ENCODE peak calls at places on chromosomes 12 and 14, in five cellular contexts. T is HepG2, Y is H1, B is HCT116, H is GM12878. A is an unnamed sample.

GRCh38 chr12:114938487-114939210 is 254.7 kb upstream of the TBX3 start:
- DNase-seq in T (no peak), Y (no peak), H (no peak), B (no peak), A (no peak)

GRCh38 chr12:22935090-22935489 is 310.1 kb downstream of the ETNK1 start:
- DNase-seq in Y (no peak), T (no peak), B (no peak), H (no peak), A (no peak)

GRCh38 chr14:37247777-37248461 is 50.2 kb downstream of the MIPOL1 start:
- DNase-seq in B (no peak), H (no peak), Y (no peak), T (no peak), A (no peak)

GRCh38 chr12:18141583-18141982 is 51.6 kb upstream of the RERGL start:
- DNase-seq in B (no peak), Y (no peak), H (no peak), T (no peak), A (no peak)

GRCh38 chr12:93727195-93727811 is 50.1 kb downstream of the CRADD start:
- DNase-seq in T (no peak), H (no peak), Y (no peak), B (no peak), A (no peak)

GRCh38 chr14:94163806-94164205 is 10.3 kb upstream of the PPP4R4 start:
- DNase-seq in T (no peak), H (no peak), Y (no peak), B (no peak), A (no peak)

GRCh38 chr14:88669346-88669745 is 106.5 kb downstream of the ZC3H14 start:
- DNase-seq in Y (no peak), B (no peak), H (no peak), T (peak), A (no peak)

GRCh38 chr14:97634786-97635185 is 837.6 kb downstream of the VRK1 start:
- DNase-seq in H (no peak), T (no peak), B (no peak), Y (no peak), A (no peak)

GRCh38 chr14:21093769-21094681 is 4.4 kb downstream of the ZNF219 start:
- DNase-seq in T (no peak), H (no peak), B (no peak), Y (no peak), A (no peak)

GRCh38 chr12:51187370-51187987 is 14.5 kb upstream of the TFCP2 start:
- DNase-seq in T (no peak), H (no peak), B (no peak), Y (no peak), A (peak)
- TF ChIP-seq SRF in T (no peak), H (no peak), B (no peak), Y (no peak), A (no peak)

GRCh38 chr14:72925171-72925759 is 999 bp upstream of the DCAF4 start:
- DNase-seq in H (no peak), B (no peak), Y (no peak), T (peak), A (peak)

GRCh38 chr14:72924332-72924731 is 1.9 kb upstream of the DCAF4 start:
- DNase-seq in T (peak), B (no peak), H (no peak), Y (no peak), A (peak)

GRCh38 chr14:72928872-72929271 is 2.6 kb downstream of the DCAF4 start:
- DNase-seq in T (no peak), Y (no peak), B (no peak), H (no peak), A (no peak)

GRCh38 chr14:72925815-72926291 is 411 bp upstream of the DCAF4 start:
- DNase-seq in H (no peak), Y (no peak), T (no peak), B (no peak), A (no peak)

DNA sequence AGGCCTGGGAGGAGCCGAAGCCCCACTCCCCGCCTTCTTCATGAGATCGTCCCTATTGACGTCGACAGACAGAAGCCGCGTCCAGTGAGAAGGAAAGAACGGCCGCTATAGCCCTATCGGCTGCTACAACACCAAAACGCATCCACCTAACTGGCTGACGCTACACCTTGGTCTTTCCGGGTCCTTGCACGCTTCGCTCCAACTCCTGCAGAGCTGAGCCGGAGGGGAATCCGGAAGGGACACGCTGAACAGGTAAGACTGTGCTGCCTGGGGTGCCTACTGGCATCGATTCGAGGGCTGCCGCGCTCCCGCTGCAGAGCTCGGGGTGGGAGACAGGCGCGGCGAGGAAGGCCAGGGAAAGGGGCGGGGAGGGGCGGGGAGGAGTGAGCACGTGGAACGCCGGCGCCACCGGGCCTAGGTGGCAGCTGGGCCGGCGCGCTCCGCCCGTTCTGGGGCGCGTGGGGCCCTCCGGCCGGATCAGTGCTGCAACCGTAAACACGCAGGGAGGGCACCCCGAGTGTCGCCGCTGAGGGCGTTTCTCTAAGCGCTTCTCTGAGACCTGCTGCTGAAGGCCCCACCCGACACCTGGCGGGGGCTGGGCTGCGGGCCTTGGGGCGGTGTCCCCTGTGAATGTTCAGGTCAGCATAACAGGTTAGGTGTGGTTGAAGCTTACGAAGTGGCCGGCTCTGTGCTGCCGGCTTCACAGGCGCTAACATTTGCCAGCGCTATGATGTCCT is at the start of gene DCAF4:
- DNase-seq in T (peak), Y (peak), B (peak), H (peak), A (peak)
- TF ChIP-seq SRF in T (no peak), Y (no peak), B (no peak), H (peak), A (no peak)

DNA sequence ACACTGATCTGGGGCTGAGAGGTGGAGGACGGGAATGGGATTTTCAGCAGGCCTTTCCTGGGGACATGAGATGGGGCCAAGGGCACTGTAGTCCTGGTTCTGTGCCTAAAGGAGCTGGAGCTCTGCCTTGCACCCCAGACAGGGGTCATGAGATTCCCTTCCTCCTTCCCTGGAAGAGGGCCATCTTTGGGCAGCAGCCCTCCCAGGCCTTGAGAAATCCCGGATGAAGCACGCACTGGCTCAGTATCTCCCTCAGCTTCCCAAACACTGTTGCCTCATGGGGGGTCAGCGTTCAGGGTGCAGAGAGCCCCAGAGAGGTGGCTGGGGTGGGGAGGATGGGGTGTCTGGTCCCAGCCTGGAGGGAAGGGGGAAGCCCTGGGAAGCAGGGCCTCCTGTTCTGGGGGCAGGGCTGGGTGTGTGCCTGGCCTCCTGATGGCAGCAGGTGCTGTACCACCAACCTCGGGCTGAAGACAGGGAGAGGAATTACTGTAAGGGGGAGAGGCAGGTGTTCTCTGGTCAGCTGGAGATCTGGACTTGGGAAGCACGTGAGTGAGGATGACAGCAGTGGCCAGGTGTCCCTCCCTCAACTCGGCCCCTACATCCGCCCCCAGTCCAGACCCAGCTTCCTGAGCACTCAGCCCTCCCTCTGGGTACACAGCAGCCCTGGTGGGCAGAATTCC is 8.4 kb upstream of the NR4A1 start:
- DNase-seq in Y (no peak), B (no peak), T (no peak), H (no peak), A (no peak)
- TF ChIP-seq SRF in Y (no peak), B (no peak), T (no peak), H (no peak), A (no peak)

GRCh38 chr14:67010602-67011001 is 178.6 kb upstream of the GARIN2 start:
- DNase-seq in B (no peak), H (no peak), T (no peak), Y (no peak), A (no peak)
- TF ChIP-seq SRF in B (no peak), H (no peak), T (no peak), Y (no peak), A (no peak)

DNA sequence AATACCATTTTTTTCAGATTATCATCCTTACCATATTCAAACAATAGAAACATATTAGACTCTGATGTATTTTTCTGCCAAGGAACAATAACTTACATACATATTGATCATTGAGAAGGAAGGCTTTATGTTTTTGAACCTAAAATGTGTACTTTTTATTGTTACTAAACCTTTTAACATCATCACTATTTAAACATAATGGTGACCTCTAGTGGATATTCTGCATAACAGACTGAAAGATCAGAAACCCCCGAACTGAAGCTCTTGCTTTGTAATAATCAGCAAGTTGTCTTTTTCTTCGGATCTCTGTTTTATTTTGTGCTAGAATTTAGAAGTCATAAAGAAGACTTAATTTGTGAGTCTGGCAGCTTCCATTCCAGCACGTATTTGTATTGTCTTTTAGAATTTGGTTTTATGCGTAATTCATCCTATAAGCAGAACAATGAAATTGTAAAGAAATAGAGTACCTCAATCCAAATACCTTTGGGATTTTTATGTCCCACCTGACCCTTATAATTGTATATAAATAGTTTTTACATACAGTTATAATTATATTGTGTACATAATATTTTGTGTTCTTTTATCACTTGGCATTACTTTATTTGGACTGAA is 125.9 kb upstream of the ATF1 start:
- DNase-seq in T (peak), B (no peak), Y (no peak), H (no peak), A (peak)
- TF ChIP-seq SRF in T (no peak), B (no peak), Y (no peak), H (no peak), A (no peak)

DNA sequence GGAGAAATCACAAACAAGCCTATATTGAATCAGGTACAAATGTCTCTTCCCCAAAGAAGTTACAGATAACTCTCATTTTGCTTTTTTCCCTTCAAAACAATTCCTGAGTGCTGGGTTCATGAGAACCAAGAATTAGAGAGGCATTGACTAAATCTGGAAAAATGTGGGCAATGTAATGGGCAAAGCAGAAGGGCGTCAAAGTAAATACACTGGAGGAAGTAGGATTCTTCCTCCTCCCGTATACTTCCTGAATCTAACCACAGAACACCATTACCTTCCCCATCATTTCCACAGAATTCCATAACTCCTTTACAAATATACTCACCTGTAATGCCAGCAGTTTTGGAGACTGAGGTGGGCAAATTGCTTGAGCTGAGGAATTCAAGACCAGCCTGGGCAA is 3.0 kb upstream of the RBMS2 start:
- DNase-seq in T (peak), H (no peak), Y (no peak), B (no peak), A (no peak)
- TF ChIP-seq SRF in T (no peak), H (no peak), Y (no peak), B (no peak), A (no peak)

GRCh38 chr12:5965950-5966383 is 20.9 kb upstream of the ANO2 start:
- DNase-seq in H (no peak), T (peak), Y (no peak), B (peak), A (peak)
- TF ChIP-seq SRF in H (no peak), T (no peak), Y (no peak), B (no peak), A (no peak)

DNA sequence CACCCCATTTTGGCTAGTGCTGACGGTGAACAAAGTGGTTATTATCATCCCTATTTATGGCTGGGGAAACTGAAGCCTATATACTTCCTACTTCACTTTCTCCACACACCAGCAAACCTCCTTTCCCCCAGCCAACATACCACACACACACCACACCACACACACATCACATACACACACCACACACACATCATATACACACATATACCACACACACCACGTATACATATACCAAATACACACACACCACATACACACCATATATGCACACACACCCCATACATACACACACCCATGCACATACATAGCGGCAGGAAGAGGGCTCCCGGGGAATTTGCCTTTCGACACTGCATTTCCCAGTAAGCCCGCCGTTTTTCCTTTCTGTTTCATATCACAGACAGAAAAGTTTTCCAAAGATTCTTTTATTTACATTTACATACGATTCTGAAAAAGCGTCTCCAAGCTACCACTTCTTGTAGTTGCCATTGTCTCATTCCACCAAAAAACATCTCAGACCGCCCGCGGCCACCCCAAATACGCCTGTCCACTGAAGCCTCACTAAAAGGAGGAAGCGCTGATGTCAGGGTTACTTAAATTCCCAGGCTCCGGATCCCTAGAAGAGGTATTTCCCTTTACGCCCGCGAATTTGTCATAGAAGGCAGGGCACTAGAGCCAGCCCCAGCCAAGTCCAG is 826 bp upstream of the RAB5B start:
- DNase-seq in T (no peak), Y (no peak), B (no peak), H (no peak), A (no peak)
- TF ChIP-seq SRF in T (no peak), Y (no peak), B (no peak), H (no peak), A (peak)

GRCh38 chr12:19965196-19966038 is 402.9 kb upstream of the PDE3A start:
- DNase-seq in H (no peak), B (no peak), Y (no peak), T (no peak), A (no peak)

GRCh38 chr12:19964549-19964948 is 403.8 kb upstream of the PDE3A start:
- DNase-seq in Y (no peak), T (no peak), B (no peak), H (no peak), A (no peak)

GRCh38 chr12:19969476-19969875 is 398.9 kb upstream of the PDE3A start:
- DNase-seq in T (no peak), B (no peak), Y (no peak), H (no peak), A (no peak)

GRCh38 chr12:19967486-19967885 is 400.9 kb upstream of the PDE3A start:
- DNase-seq in B (no peak), Y (no peak), T (no peak), H (peak), A (no peak)

GRCh38 chr12:19967001-19967400 is 401.3 kb upstream of the PDE3A start:
- DNase-seq in B (no peak), H (no peak), T (no peak), Y (no peak), A (no peak)
- TF ChIP-seq SRF in B (no peak), H (no peak), T (no peak), Y (no peak), A (no peak)

A was measured in K562.